ENCODE peak calls at places on chromosomes 5 and 9, in nine cellular contexts. One of them, this sample, is unnamed.

GRCh38 chr9:116073826-116074225 is 79.8 kb upstream of the PAPPA start:
- DNase-seq in astrocyte of the spinal cord: peak
- DNase-seq in brain microvascular endothelial cell: peak
- DNase-seq in stimulated activated naive CD8-positive, alpha-beta T cell treated with anti-CD3 and anti-CD28 coated beads, Interleukin-15, Interleukin-2, amounts not matched to agents 100 U/mL and 50 U/mL, for 24 hours: no peak
- DNase-seq in HAP-1: no peak
- DNase-seq in lower lobe of right lung: no peak
- DNase-seq in NCI-H345: no peak
- DNase-seq in HL-60: no peak
- DNase-seq in psoas muscle: no peak
- DNase-seq in this sample: peak

GRCh38 chr9:115267788-115268187 is 149.8 kb upstream of the TNC start:
- DNase-seq in brain microvascular endothelial cell: no peak
- DNase-seq in astrocyte of the spinal cord: peak
- DNase-seq in NCI-H345: no peak
- DNase-seq in psoas muscle: no peak
- DNase-seq in HAP-1: no peak
- DNase-seq in HL-60: no peak
- DNase-seq in stimulated activated naive CD8-positive, alpha-beta T cell treated with anti-CD3 and anti-CD28 coated beads, Interleukin-15, Interleukin-2, amounts not matched to agents 100 U/mL and 50 U/mL, for 24 hours: no peak
- DNase-seq in lower lobe of right lung: no peak
- DNase-seq in this sample: peak

GRCh38 chr5:176787676-176788075 is 22.7 kb upstream of the UNC5A start:
- DNase-seq in brain microvascular endothelial cell: no peak
- DNase-seq in HL-60: no peak
- DNase-seq in astrocyte of the spinal cord: no peak
- DNase-seq in stimulated activated naive CD8-positive, alpha-beta T cell treated with anti-CD3 and anti-CD28 coated beads, Interleukin-15, Interleukin-2, amounts not matched to agents 100 U/mL and 50 U/mL, for 24 hours: no peak
- DNase-seq in psoas muscle: no peak
- DNase-seq in HAP-1: no peak
- DNase-seq in lower lobe of right lung: no peak
- DNase-seq in NCI-H345: no peak
- DNase-seq in this sample: no peak

GRCh38 chr9:96015876-96016686 is 140.6 kb downstream of the ERCC6L2 start:
- DNase-seq in psoas muscle: no peak
- DNase-seq in HAP-1: no peak
- DNase-seq in brain microvascular endothelial cell: no peak
- DNase-seq in stimulated activated naive CD8-positive, alpha-beta T cell treated with anti-CD3 and anti-CD28 coated beads, Interleukin-15, Interleukin-2, amounts not matched to agents 100 U/mL and 50 U/mL, for 24 hours: peak
- DNase-seq in HL-60: no peak
- DNase-seq in astrocyte of the spinal cord: peak
- DNase-seq in NCI-H345: no peak
- DNase-seq in lower lobe of right lung: no peak
- DNase-seq in this sample: no peak

GRCh38 chr5:168737066-168737465 is 157.9 kb upstream of the PANK3 start:
- DNase-seq in psoas muscle: no peak
- DNase-seq in HAP-1: no peak
- DNase-seq in NCI-H345: no peak
- DNase-seq in brain microvascular endothelial cell: no peak
- DNase-seq in HL-60: no peak
- DNase-seq in lower lobe of right lung: no peak
- DNase-seq in stimulated activated naive CD8-positive, alpha-beta T cell treated with anti-CD3 and anti-CD28 coated beads, Interleukin-15, Interleukin-2, amounts not matched to agents 100 U/mL and 50 U/mL, for 24 hours: no peak
- DNase-seq in astrocyte of the spinal cord: no peak
- DNase-seq in this sample: no peak

GRCh38 chr9:75071530-75072122 is 16.3 kb downstream of the NMRK1 start:
- DNase-seq in lower lobe of right lung: peak
- DNase-seq in HAP-1: no peak
- DNase-seq in psoas muscle: no peak
- DNase-seq in NCI-H345: no peak
- DNase-seq in brain microvascular endothelial cell: no peak
- DNase-seq in stimulated activated naive CD8-positive, alpha-beta T cell treated with anti-CD3 and anti-CD28 coated beads, Interleukin-15, Interleukin-2, amounts not matched to agents 100 U/mL and 50 U/mL, for 24 hours: peak
- DNase-seq in HL-60: no peak
- DNase-seq in astrocyte of the spinal cord: no peak
- DNase-seq in this sample: no peak

GRCh38 chr5:231661-232060 is 13.5 kb downstream of the SDHA start:
- DNase-seq in brain microvascular endothelial cell: no peak
- DNase-seq in HL-60: no peak
- DNase-seq in stimulated activated naive CD8-positive, alpha-beta T cell treated with anti-CD3 and anti-CD28 coated beads, Interleukin-15, Interleukin-2, amounts not matched to agents 100 U/mL and 50 U/mL, for 24 hours: no peak
- DNase-seq in psoas muscle: no peak
- DNase-seq in HAP-1: no peak
- DNase-seq in NCI-H345: no peak
- DNase-seq in lower lobe of right lung: no peak
- DNase-seq in astrocyte of the spinal cord: no peak
- DNase-seq in this sample: no peak

GRCh38 chr9:36137392-36138004 is 965 bp downstream of the GLIPR2 start:
- DNase-seq in HL-60: no peak
- DNase-seq in HAP-1: no peak
- DNase-seq in astrocyte of the spinal cord: no peak
- DNase-seq in lower lobe of right lung: no peak
- DNase-seq in NCI-H345: no peak
- DNase-seq in psoas muscle: peak
- DNase-seq in stimulated activated naive CD8-positive, alpha-beta T cell treated with anti-CD3 and anti-CD28 coated beads, Interleukin-15, Interleukin-2, amounts not matched to agents 100 U/mL and 50 U/mL, for 24 hours: no peak
- DNase-seq in brain microvascular endothelial cell: no peak
- DNase-seq in this sample: peak

GRCh38 chr5:72390836-72391235 is 70.7 kb downstream of the PTCD2 start:
- DNase-seq in psoas muscle: no peak
- DNase-seq in stimulated activated naive CD8-positive, alpha-beta T cell treated with anti-CD3 and anti-CD28 coated beads, Interleukin-15, Interleukin-2, amounts not matched to agents 100 U/mL and 50 U/mL, for 24 hours: no peak
- DNase-seq in lower lobe of right lung: no peak
- DNase-seq in NCI-H345: no peak
- DNase-seq in astrocyte of the spinal cord: no peak
- DNase-seq in brain microvascular endothelial cell: no peak
- DNase-seq in HAP-1: no peak
- DNase-seq in HL-60: no peak
- DNase-seq in this sample: no peak

GRCh38 chr5:95417971-95418370 is 26.8 kb downstream of the FAM81B start:
- DNase-seq in stimulated activated naive CD8-positive, alpha-beta T cell treated with anti-CD3 and anti-CD28 coated beads, Interleukin-15, Interleukin-2, amounts not matched to agents 100 U/mL and 50 U/mL, for 24 hours: no peak
- DNase-seq in psoas muscle: no peak
- DNase-seq in astrocyte of the spinal cord: peak
- DNase-seq in brain microvascular endothelial cell: no peak
- DNase-seq in HAP-1: no peak
- DNase-seq in HL-60: no peak
- DNase-seq in lower lobe of right lung: no peak
- DNase-seq in NCI-H345: no peak
- DNase-seq in this sample: no peak

GRCh38 chr5:148740966-148741742 is 85.3 kb upstream of the ADRB2 start:
- DNase-seq in psoas muscle: no peak
- DNase-seq in HAP-1: peak
- DNase-seq in NCI-H345: peak
- DNase-seq in astrocyte of the spinal cord: peak
- DNase-seq in brain microvascular endothelial cell: peak
- DNase-seq in stimulated activated naive CD8-positive, alpha-beta T cell treated with anti-CD3 and anti-CD28 coated beads, Interleukin-15, Interleukin-2, amounts not matched to agents 100 U/mL and 50 U/mL, for 24 hours: no peak
- DNase-seq in lower lobe of right lung: no peak
- DNase-seq in HL-60: peak
- DNase-seq in this sample: peak

GRCh38 chr9:137156567-137157375 is 13.1 kb downstream of the LRRC26 start:
- DNase-seq in astrocyte of the spinal cord: peak
- DNase-seq in psoas muscle: no peak
- DNase-seq in brain microvascular endothelial cell: peak
- DNase-seq in HL-60: no peak
- DNase-seq in lower lobe of right lung: peak
- DNase-seq in HAP-1: no peak
- DNase-seq in NCI-H345: no peak
- DNase-seq in stimulated activated naive CD8-positive, alpha-beta T cell treated with anti-CD3 and anti-CD28 coated beads, Interleukin-15, Interleukin-2, amounts not matched to agents 100 U/mL and 50 U/mL, for 24 hours: peak
- DNase-seq in this sample: no peak

GRCh38 chr9:136147038-136147889 is 28.6 kb upstream of the TMEM250 start:
- DNase-seq in HL-60: no peak
- DNase-seq in HAP-1: no peak
- DNase-seq in stimulated activated naive CD8-positive, alpha-beta T cell treated with anti-CD3 and anti-CD28 coated beads, Interleukin-15, Interleukin-2, amounts not matched to agents 100 U/mL and 50 U/mL, for 24 hours: no peak
- DNase-seq in lower lobe of right lung: no peak
- DNase-seq in psoas muscle: no peak
- DNase-seq in brain microvascular endothelial cell: no peak
- DNase-seq in NCI-H345: no peak
- DNase-seq in astrocyte of the spinal cord: no peak
- DNase-seq in this sample: no peak

GRCh38 chr9:22238809-22239684 is 207.6 kb upstream of the DMRTA1 start:
- DNase-seq in lower lobe of right lung: no peak
- DNase-seq in HL-60: no peak
- DNase-seq in HAP-1: peak
- DNase-seq in NCI-H345: peak
- DNase-seq in brain microvascular endothelial cell: peak
- DNase-seq in psoas muscle: no peak
- DNase-seq in stimulated activated naive CD8-positive, alpha-beta T cell treated with anti-CD3 and anti-CD28 coated beads, Interleukin-15, Interleukin-2, amounts not matched to agents 100 U/mL and 50 U/mL, for 24 hours: no peak
- DNase-seq in astrocyte of the spinal cord: peak
- DNase-seq in this sample: peak

GRCh38 chr9:136808075-136808780 is 480 bp downstream of the RABL6 start:
- DNase-seq in astrocyte of the spinal cord: no peak
- DNase-seq in brain microvascular endothelial cell: no peak
- DNase-seq in psoas muscle: no peak
- DNase-seq in HAP-1: no peak
- DNase-seq in stimulated activated naive CD8-positive, alpha-beta T cell treated with anti-CD3 and anti-CD28 coated beads, Interleukin-15, Interleukin-2, amounts not matched to agents 100 U/mL and 50 U/mL, for 24 hours: peak
- DNase-seq in lower lobe of right lung: peak
- DNase-seq in HL-60: peak
- DNase-seq in NCI-H345: peak
- DNase-seq in this sample: no peak

GRCh38 chr5:68661237-68661636 is 432.6 kb upstream of the SLC30A5 start:
- DNase-seq in lower lobe of right lung: no peak
- DNase-seq in stimulated activated naive CD8-positive, alpha-beta T cell treated with anti-CD3 and anti-CD28 coated beads, Interleukin-15, Interleukin-2, amounts not matched to agents 100 U/mL and 50 U/mL, for 24 hours: peak
- DNase-seq in brain microvascular endothelial cell: peak
- DNase-seq in psoas muscle: no peak
- DNase-seq in NCI-H345: no peak
- DNase-seq in HAP-1: no peak
- DNase-seq in astrocyte of the spinal cord: no peak
- DNase-seq in HL-60: no peak
- DNase-seq in this sample: peak

GRCh38 chr5:67021522-67022316 is 174.9 kb downstream of the CD180 start:
- DNase-seq in lower lobe of right lung: no peak
- DNase-seq in HL-60: no peak
- DNase-seq in NCI-H345: no peak
- DNase-seq in stimulated activated naive CD8-positive, alpha-beta T cell treated with anti-CD3 and anti-CD28 coated beads, Interleukin-15, Interleukin-2, amounts not matched to agents 100 U/mL and 50 U/mL, for 24 hours: no peak
- DNase-seq in psoas muscle: no peak
- DNase-seq in brain microvascular endothelial cell: no peak
- DNase-seq in astrocyte of the spinal cord: no peak
- DNase-seq in HAP-1: no peak
- DNase-seq in this sample: no peak

GRCh38 chr9:124457079-124457886 is 7.0 kb downstream of the ADGRD2 start:
- DNase-seq in psoas muscle: no peak
- DNase-seq in HAP-1: no peak
- DNase-seq in HL-60: no peak
- DNase-seq in lower lobe of right lung: no peak
- DNase-seq in stimulated activated naive CD8-positive, alpha-beta T cell treated with anti-CD3 and anti-CD28 coated beads, Interleukin-15, Interleukin-2, amounts not matched to agents 100 U/mL and 50 U/mL, for 24 hours: no peak
- DNase-seq in brain microvascular endothelial cell: no peak
- DNase-seq in NCI-H345: no peak
- DNase-seq in astrocyte of the spinal cord: no peak
- DNase-seq in this sample: no peak

GRCh38 chr5:147234098-147234824 is 565 bp upstream of the STK32A start:
- DNase-seq in brain microvascular endothelial cell: no peak
- DNase-seq in HAP-1: no peak
- DNase-seq in astrocyte of the spinal cord: no peak
- DNase-seq in lower lobe of right lung: no peak
- DNase-seq in NCI-H345: peak
- DNase-seq in psoas muscle: no peak
- DNase-seq in stimulated activated naive CD8-positive, alpha-beta T cell treated with anti-CD3 and anti-CD28 coated beads, Interleukin-15, Interleukin-2, amounts not matched to agents 100 U/mL and 50 U/mL, for 24 hours: no peak
- DNase-seq in HL-60: no peak
- DNase-seq in this sample: no peak

GRCh38 chr5:37400501-37400900 is 21.4 kb downstream of the WDR70 start:
- DNase-seq in NCI-H345: no peak
- DNase-seq in psoas muscle: no peak
- DNase-seq in lower lobe of right lung: no peak
- DNase-seq in HL-60: no peak
- DNase-seq in stimulated activated naive CD8-positive, alpha-beta T cell treated with anti-CD3 and anti-CD28 coated beads, Interleukin-15, Interleukin-2, amounts not matched to agents 100 U/mL and 50 U/mL, for 24 hours: no peak
- DNase-seq in brain microvascular endothelial cell: peak
- DNase-seq in astrocyte of the spinal cord: no peak
- DNase-seq in HAP-1: no peak
- DNase-seq in this sample: no peak

GRCh38 chr5:100777680-100778281 is 125.3 kb downstream of the ST8SIA4 start:
- DNase-seq in stimulated activated naive CD8-positive, alpha-beta T cell treated with anti-CD3 and anti-CD28 coated beads, Interleukin-15, Interleukin-2, amounts not matched to agents 100 U/mL and 50 U/mL, for 24 hours: no peak
- DNase-seq in HL-60: peak
- DNase-seq in brain microvascular endothelial cell: peak
- DNase-seq in psoas muscle: no peak
- DNase-seq in HAP-1: no peak
- DNase-seq in astrocyte of the spinal cord: peak
- DNase-seq in lower lobe of right lung: no peak
- DNase-seq in NCI-H345: no peak
- DNase-seq in this sample: peak

GRCh38 chr5:31860726-31861432 is 221.9 kb downstream of the PDZD2 start:
- DNase-seq in HL-60: no peak
- DNase-seq in lower lobe of right lung: no peak
- DNase-seq in NCI-H345: no peak
- DNase-seq in astrocyte of the spinal cord: no peak
- DNase-seq in stimulated activated naive CD8-positive, alpha-beta T cell treated with anti-CD3 and anti-CD28 coated beads, Interleukin-15, Interleukin-2, amounts not matched to agents 100 U/mL and 50 U/mL, for 24 hours: no peak
- DNase-seq in HAP-1: no peak
- DNase-seq in psoas muscle: no peak
- DNase-seq in brain microvascular endothelial cell: no peak
- DNase-seq in this sample: no peak

This sample was measured in SJCRH30.